ENCODE peak calls at places on chromosomes 11 and 22, in ten cellular contexts. P is neuronal stem cell, T is AG10803, H is brain microvascular endothelial cell, R is tibial artery, B is A549, Q is mucosa of descending colon, O is cardiac muscle cell, W is aorta, L is SK-N-SH. I is an unnamed sample.

GRCh38 chr11:99020324-99021225 is at the start of gene CNTN5:
- DNase-seq in P (peak), T (no peak), H (peak), R (peak), B (peak), Q (peak), O (peak), W (peak), L (peak), I (peak)

GRCh38 chr11:113481226-113481625 is 6.0 kb upstream of the DRD2 start:
- DNase-seq in P (no peak), T (no peak), H (no peak), R (no peak), B (no peak), Q (no peak), O (no peak), W (no peak), L (no peak), I (no peak)

GRCh38 chr11:23391031-23391430 is 530.8 kb upstream of the CCDC179 start:
- DNase-seq in P (no peak), T (no peak), H (no peak), R (no peak), B (no peak), Q (no peak), O (no peak), W (no peak), L (no peak), I (no peak)

GRCh38 chr11:104713366-104713765 is 184.9 kb downstream of the CASP12 start:
- DNase-seq in P (no peak), T (peak), H (no peak), R (no peak), B (no peak), Q (no peak), O (peak), W (no peak), L (no peak), I (no peak)

GRCh38 chr11:12472401-12473065 is 95.2 kb downstream of the PARVA start:
- DNase-seq in P (peak), T (no peak), H (no peak), R (no peak), B (no peak), Q (no peak), O (peak), W (no peak), L (no peak), I (no peak)

GRCh38 chr11:115276182-115276581 is 228.0 kb downstream of the CADM1 start:
- DNase-seq in P (no peak), T (no peak), H (no peak), R (no peak), B (no peak), Q (no peak), O (no peak), W (no peak), L (peak), I (no peak)

GRCh38 chr11:72767203-72768062 is 15.2 kb upstream of the ARAP1 start:
- DNase-seq in P (no peak), T (no peak), H (no peak), R (no peak), B (no peak), Q (no peak), O (no peak), W (no peak), L (no peak), I (no peak)

GRCh38 chr11:14907411-14908213 is 15.6 kb upstream of the CYP2R1 start:
- DNase-seq in P (no peak), T (peak), H (peak), R (peak), B (peak), Q (peak), O (peak), W (peak), L (peak), I (peak)

GRCh38 chr11:70538641-70539359 is 140.5 kb downstream of the CTTN start:
- DNase-seq in P (no peak), T (no peak), H (no peak), R (no peak), B (no peak), Q (no peak), O (no peak), W (no peak), L (peak), I (no peak)

GRCh38 chr22:37485714-37486223 is 415 bp downstream of the MFNG start:
- DNase-seq in P (no peak), T (no peak), H (no peak), R (no peak), B (no peak), Q (no peak), O (no peak), W (no peak), L (no peak), I (no peak)

GRCh38 chr11:114262681-114263509 is 33.3 kb upstream of the NNMT start:
- DNase-seq in P (no peak), T (peak), H (peak), R (no peak), B (peak), Q (peak), O (peak), W (no peak), L (peak), I (peak)

GRCh38 chr22:22678970-22679369 is 34.6 kb downstream of the GGTLC2 start:
- DNase-seq in P (no peak), T (no peak), H (no peak), R (no peak), B (no peak), Q (no peak), O (no peak), W (no peak), L (no peak), I (no peak)

GRCh38 chr11:57900315-57900714 is 123.4 kb upstream of the OR9Q1 start:
- DNase-seq in P (no peak), T (no peak), H (no peak), R (no peak), B (no peak), Q (peak), O (no peak), W (no peak), L (no peak), I (no peak)

GRCh38 chr11:75380716-75381420 is 18.4 kb upstream of the RPS3 start:
- DNase-seq in P (no peak), T (no peak), H (no peak), R (peak), B (no peak), Q (peak), O (no peak), W (peak), L (no peak), I (no peak)

GRCh38 chr11:818396-819128 is at the start of gene PNPLA2:
- DNase-seq in P (no peak), T (peak), H (no peak), R (peak), B (no peak), Q (peak), O (peak), W (no peak), L (no peak), I (no peak)

GRCh38 chr11:65487467-65488272 is 11.2 kb upstream of the MALAT1 start:
- DNase-seq in P (peak), T (peak), H (peak), R (peak), B (peak), Q (peak), O (peak), W (peak), L (peak), I (no peak)

GRCh38 chr11:131748146-131749050 is 378.0 kb downstream of the NTM start:
- DNase-seq in P (peak), T (peak), H (peak), R (peak), B (peak), Q (peak), O (peak), W (peak), L (peak), I (peak)

GRCh38 chr22:38490915-38491314 is 15.2 kb downstream of the DDX17 start:
- DNase-seq in P (no peak), T (no peak), H (peak), R (peak), B (no peak), Q (peak), O (peak), W (peak), L (no peak), I (no peak)

GRCh38 chr11:61531033-61531432 is 22.5 kb downstream of the LRRC10B start:
- DNase-seq in P (no peak), T (no peak), H (no peak), R (no peak), B (no peak), Q (no peak), O (no peak), W (no peak), L (peak), I (no peak)

GRCh38 chr11:31676280-31676982 is 134.7 kb downstream of the PAX6 start:
- DNase-seq in P (no peak), T (no peak), H (no peak), R (no peak), B (no peak), Q (no peak), O (peak), W (no peak), L (no peak), I (no peak)

GRCh38 chr11:10130872-10131271 is 163.1 kb downstream of the SBF2 start:
- DNase-seq in P (no peak), T (no peak), H (no peak), R (no peak), B (no peak), Q (no peak), O (no peak), W (no peak), L (no peak), I (no peak)

GRCh38 chr11:84430661-84431060 is 1144.5 kb upstream of the CCDC90B start:
- DNase-seq in P (no peak), T (no peak), H (no peak), R (no peak), B (no peak), Q (no peak), O (no peak), W (no peak), L (no peak), I (no peak)

GRCh38 chr22:25853501-25853900 is 111.5 kb downstream of the MYO18B start:
- DNase-seq in P (no peak), T (no peak), H (no peak), R (no peak), B (no peak), Q (no peak), O (no peak), W (no peak), L (no peak), I (no peak)

GRCh38 chr22:42353883-42354727 is 78.1 kb downstream of the NFAM1 start:
- DNase-seq in P (no peak), T (peak), H (no peak), R (no peak), B (no peak), Q (no peak), O (peak), W (no peak), L (peak), I (no peak)

GRCh38 chr11:68297812-68298658 is 14.4 kb upstream of the LRP5 start:
- DNase-seq in P (peak), T (peak), H (peak), R (peak), B (peak), Q (peak), O (peak), W (peak), L (peak), I (no peak)

GRCh38 chr22:30178180-30179126 is 68.1 kb downstream of the LIF start:
- DNase-seq in P (no peak), T (peak), H (no peak), R (no peak), B (no peak), Q (no peak), O (no peak), W (no peak), L (no peak), I (peak)

GRCh38 chr11:83088965-83089364 is 17.3 kb upstream of the RAB30 start:
- DNase-seq in P (no peak), T (no peak), H (no peak), R (no peak), B (no peak), Q (no peak), O (no peak), W (no peak), L (no peak), I (no peak)

GRCh38 chr22:19448076-19448607 is 631 bp upstream of the C22orf39 start:
- DNase-seq in P (no peak), T (peak), H (peak), R (no peak), B (peak), Q (peak), O (peak), W (no peak), L (peak), I (no peak)

GRCh38 chr11:64865286-64866172 is 12.9 kb downstream of the EHD1 start:
- DNase-seq in P (no peak), T (peak), H (peak), R (no peak), B (no peak), Q (no peak), O (peak), W (no peak), L (no peak), I (no peak)

DNA sequence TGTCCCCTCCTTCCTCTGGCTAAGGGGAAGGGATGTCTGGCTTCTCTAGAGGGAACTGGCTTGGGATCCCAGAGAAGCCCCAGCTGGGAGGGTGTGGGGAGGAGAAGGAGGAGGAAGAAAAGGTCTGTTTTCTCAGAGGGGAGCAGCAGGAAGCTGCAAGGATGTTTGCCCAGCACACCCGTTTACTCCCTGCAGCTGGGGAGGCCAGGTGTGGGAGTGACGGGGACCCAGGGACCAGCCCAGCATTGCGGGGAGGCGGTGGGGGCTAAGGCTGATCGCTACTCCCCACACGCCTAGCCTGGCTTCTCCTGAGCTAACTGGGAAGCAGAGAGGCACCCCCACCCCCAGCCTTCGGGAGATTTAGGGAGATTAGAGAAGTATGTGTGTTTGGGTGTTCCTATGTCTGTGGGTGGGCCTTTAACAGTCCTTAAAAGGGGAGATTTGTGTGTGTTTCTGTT is 3.9 kb downstream of the CREB3L1 start:
- DNase-seq in P (no peak), T (no peak), H (no peak), R (no peak), B (no peak), Q (peak), O (peak), W (no peak), L (no peak), I (no peak)
- H3K4me3 ChIP-seq in P (no peak), T (peak), H (peak), R (no peak), B (no peak), Q (no peak), O (no peak), W (no peak), L (peak), I (no peak)

GRCh38 chr22:10727393-10727792 is 4800.6 kb upstream of the OR11H1 start:
- DNase-seq in P (no peak), T (no peak), H (no peak), R (no peak), B (no peak), Q (no peak), O (no peak), W (no peak), L (no peak), I (no peak)
- H3K4me3 ChIP-seq in P (no peak), T (no peak), H (no peak), R (no peak), B (no peak), Q (no peak), O (no peak), W (no peak), L (no peak), I (no peak)

GRCh38 chr22:43755452-43755851 is 56.7 kb downstream of the EFCAB6 start:
- DNase-seq in P (no peak), T (no peak), H (no peak), R (no peak), B (no peak), Q (no peak), O (no peak), W (no peak), L (no peak), I (no peak)
- H3K4me3 ChIP-seq in P (no peak), T (no peak), H (no peak), R (no peak), B (no peak), Q (no peak), O (no peak), W (no peak), L (no peak), I (no peak)

GRCh38 chr11:34050536-34050935 is 995 bp upstream of the CAPRIN1 start:
- DNase-seq in P (no peak), T (peak), H (peak), R (no peak), B (no peak), Q (no peak), O (peak), W (no peak), L (no peak), I (no peak)
- H3K4me3 ChIP-seq in P (no peak), T (peak), H (peak), R (peak), B (peak), Q (no peak), O (peak), W (peak), L (peak), I (peak)

GRCh38 chr11:118690553-118691304 is 11.3 kb upstream of the TREH start:
- DNase-seq in P (no peak), T (no peak), H (no peak), R (no peak), B (no peak), Q (peak), O (no peak), W (no peak), L (no peak), I (no peak)
- H3K4me3 ChIP-seq in P (no peak), T (no peak), H (no peak), R (peak), B (no peak), Q (no peak), O (no peak), W (no peak), L (peak), I (no peak)

GRCh38 chr11:116930177-116930576 is 92.8 kb upstream of the APOA1 start:
- DNase-seq in P (no peak), T (peak), H (peak), R (no peak), B (no peak), Q (no peak), O (peak), W (no peak), L (no peak), I (peak)

GRCh38 chr11:116931206-116931953 is 94.0 kb upstream of the APOA1 start:
- DNase-seq in P (no peak), T (peak), H (no peak), R (no peak), B (no peak), Q (no peak), O (peak), W (no peak), L (no peak), I (peak)

GRCh38 chr11:116930586-116930985 is 93.2 kb upstream of the APOA1 start:
- DNase-seq in P (no peak), T (no peak), H (no peak), R (no peak), B (no peak), Q (no peak), O (no peak), W (no peak), L (no peak), I (peak)

GRCh38 chr11:116933961-116934360 is 96.5 kb upstream of the APOA1 start:
- DNase-seq in P (no peak), T (no peak), H (no peak), R (no peak), B (no peak), Q (no peak), O (no peak), W (no peak), L (no peak), I (no peak)

DNA sequence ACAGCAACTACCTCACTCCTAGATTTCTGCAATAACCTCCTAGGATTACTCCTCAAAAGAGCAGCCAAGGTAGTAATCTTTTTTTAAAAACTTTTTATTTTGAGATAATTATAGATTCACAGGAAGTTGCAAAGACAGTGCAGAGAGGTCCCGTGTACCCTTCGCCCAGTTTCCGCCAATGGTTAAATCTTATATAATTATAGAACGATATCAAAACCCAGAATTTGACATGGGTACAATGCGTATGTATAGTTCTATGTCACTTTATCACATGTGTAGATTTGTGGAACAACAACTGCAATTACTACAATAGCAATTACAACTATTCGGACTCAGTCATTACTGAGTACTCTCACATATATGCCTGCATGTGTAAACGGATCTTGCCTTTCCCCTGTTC is 94.8 kb upstream of the APOA1 start:
- DNase-seq in P (no peak), T (no peak), H (no peak), R (no peak), B (no peak), Q (no peak), O (no peak), W (no peak), L (no peak), I (no peak)
- H3K4me3 ChIP-seq in P (no peak), T (no peak), H (no peak), R (no peak), B (no peak), Q (no peak), O (no peak), W (no peak), L (no peak), I (no peak)